ENCODE peak calls at places on chromosomes 1 and 21, in eight cellular contexts. One of them, this sample, is unnamed.

GRCh38 chr1:150109567-150109966 is 40.1 kb upstream of the PLEKHO1 start:
- DNase-seq in A549: no peak
- DNase-seq in upper lobe of right lung: no peak
- DNase-seq in colonic mucosa: no peak
- DNase-seq in AG04450: no peak
- DNase-seq in cardiac fibroblast: no peak
- DNase-seq in Peyer's patch: no peak
- DNase-seq in coronary artery: no peak
- DNase-seq in this sample: no peak

GRCh38 chr1:211625040-211625439 is 46.1 kb upstream of the SLC30A1 start:
- DNase-seq in A549: peak; percentile 63
- DNase-seq in upper lobe of right lung: peak; percentile 54
- DNase-seq in colonic mucosa: no peak
- DNase-seq in AG04450: no peak
- DNase-seq in cardiac fibroblast: peak; percentile 56
- DNase-seq in Peyer's patch: peak; percentile 37
- DNase-seq in coronary artery: no peak
- DNase-seq in this sample: no peak

GRCh38 chr1:202130275-202130646 is 7.5 kb downstream of the GPR37L1 start:
- DNase-seq in A549: no peak
- DNase-seq in upper lobe of right lung: no peak
- DNase-seq in colonic mucosa: no peak
- DNase-seq in AG04450: no peak
- DNase-seq in cardiac fibroblast: no peak
- DNase-seq in Peyer's patch: no peak
- DNase-seq in coronary artery: no peak
- DNase-seq in this sample: no peak

GRCh38 chr1:114750780-114751179 is 7.0 kb downstream of the CSDE1 start:
- DNase-seq in A549: no peak
- DNase-seq in upper lobe of right lung: no peak
- DNase-seq in colonic mucosa: no peak
- DNase-seq in AG04450: no peak
- DNase-seq in cardiac fibroblast: no peak
- DNase-seq in Peyer's patch: no peak
- DNase-seq in coronary artery: no peak
- DNase-seq in this sample: no peak

GRCh38 chr1:75615664-75616435 is 4.9 kb upstream of the SLC44A5 start:
- DNase-seq in A549: no peak
- DNase-seq in upper lobe of right lung: peak; percentile 67
- DNase-seq in colonic mucosa: peak; percentile 15
- DNase-seq in AG04450: no peak
- DNase-seq in cardiac fibroblast: peak; percentile 23
- DNase-seq in Peyer's patch: peak; percentile 16
- DNase-seq in coronary artery: peak; percentile 74
- DNase-seq in this sample: no peak

GRCh38 chr21:14452031-14452778 is 69.3 kb upstream of the HSPA13 start:
- DNase-seq in A549: no peak
- DNase-seq in upper lobe of right lung: no peak
- DNase-seq in colonic mucosa: no peak
- DNase-seq in AG04450: no peak
- DNase-seq in cardiac fibroblast: no peak
- DNase-seq in Peyer's patch: peak; percentile 32
- DNase-seq in coronary artery: no peak
- DNase-seq in this sample: no peak

GRCh38 chr1:173393655-173393993 is 83.5 kb upstream of the PRDX6 start:
- DNase-seq in A549: peak; percentile 12
- DNase-seq in upper lobe of right lung: no peak
- DNase-seq in colonic mucosa: no peak
- DNase-seq in AG04450: peak; percentile 37
- DNase-seq in cardiac fibroblast: peak; percentile 95
- DNase-seq in Peyer's patch: no peak
- DNase-seq in coronary artery: no peak
- DNase-seq in this sample: no peak

GRCh38 chr1:244273845-244274619 is 177.7 kb downstream of the ADSS2 start:
- DNase-seq in A549: peak; percentile 92
- DNase-seq in upper lobe of right lung: peak; percentile 46
- DNase-seq in colonic mucosa: peak; percentile 41
- DNase-seq in AG04450: peak; percentile 99
- DNase-seq in cardiac fibroblast: peak; percentile 99
- DNase-seq in Peyer's patch: peak; percentile 19
- DNase-seq in coronary artery: peak; percentile 81
- DNase-seq in this sample: no peak

GRCh38 chr1:45353685-45354084 is 13.4 kb upstream of the MUTYH start:
- DNase-seq in A549: no peak
- DNase-seq in upper lobe of right lung: no peak
- DNase-seq in colonic mucosa: no peak
- DNase-seq in AG04450: no peak
- DNase-seq in cardiac fibroblast: no peak
- DNase-seq in Peyer's patch: no peak
- DNase-seq in coronary artery: no peak
- DNase-seq in this sample: no peak

GRCh38 chr1:226100436-226101347 is 38.2 kb downstream of the H3-3A start:
- DNase-seq in A549: peak; percentile 47
- DNase-seq in upper lobe of right lung: peak; percentile 75
- DNase-seq in colonic mucosa: peak; percentile 56
- DNase-seq in AG04450: no peak
- DNase-seq in cardiac fibroblast: peak; percentile 75
- DNase-seq in Peyer's patch: peak; percentile 30
- DNase-seq in coronary artery: no peak
- DNase-seq in this sample: no peak
- TF ChIP-seq CTCF in A549: no peak
- TF ChIP-seq CTCF in upper lobe of right lung: no peak
- TF ChIP-seq CTCF in colonic mucosa: no peak
- TF ChIP-seq CTCF in AG04450: no peak
- TF ChIP-seq CTCF in cardiac fibroblast: no peak
- TF ChIP-seq CTCF in Peyer's patch: no peak
- TF ChIP-seq CTCF in coronary artery: no peak
- TF ChIP-seq CTCF in this sample: no peak

DNA sequence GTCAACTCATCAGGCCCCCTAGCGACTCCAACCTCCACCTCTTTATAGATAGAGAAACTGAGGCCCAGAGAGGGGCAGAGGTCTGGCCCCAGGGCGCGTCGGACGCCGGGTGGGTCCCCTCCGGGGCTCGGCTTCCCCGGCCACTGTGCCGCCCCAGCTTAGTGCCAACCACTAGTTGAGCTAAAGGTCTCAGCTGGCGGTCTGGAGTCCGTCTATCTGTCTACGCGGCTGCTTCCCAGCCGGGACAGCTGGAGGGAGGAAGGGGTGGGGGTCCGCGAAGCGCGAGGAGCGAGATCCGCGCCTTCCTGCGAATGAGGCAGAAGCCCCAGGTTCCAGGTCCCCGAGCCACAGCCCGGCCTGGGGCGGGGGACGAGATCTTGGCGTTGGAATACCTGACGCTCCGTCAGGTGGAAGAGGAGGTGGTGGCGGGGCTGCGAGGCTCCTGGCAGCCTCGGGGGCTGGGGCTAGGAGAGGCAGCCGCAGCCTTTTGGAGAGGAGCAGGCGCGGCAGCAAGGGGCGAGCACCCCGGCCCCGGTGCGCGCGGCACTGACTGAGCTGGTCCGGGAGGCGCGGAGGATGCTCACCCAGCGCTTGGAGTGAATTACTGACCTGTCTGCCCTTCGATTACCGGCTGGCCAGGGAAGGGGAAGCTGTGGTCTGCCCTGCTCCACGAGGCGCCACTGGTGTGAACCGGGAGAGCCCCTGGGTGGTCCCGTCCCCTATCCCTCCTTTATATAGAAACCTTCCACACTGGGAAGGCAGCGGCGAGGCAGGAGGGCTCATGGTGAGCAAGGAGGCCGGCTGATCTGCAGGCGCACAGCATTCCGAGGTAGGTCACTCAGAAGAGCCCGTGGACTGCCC is 948 bp downstream of the PODN start:
- DNase-seq in A549: no peak
- DNase-seq in upper lobe of right lung: peak; percentile 59
- DNase-seq in colonic mucosa: no peak
- DNase-seq in AG04450: no peak
- DNase-seq in cardiac fibroblast: no peak
- DNase-seq in Peyer's patch: no peak
- DNase-seq in coronary artery: no peak
- DNase-seq in this sample: no peak
- H3K4me3 ChIP-seq in A549: no peak overlapping the region
- H3K4me3 ChIP-seq in upper lobe of right lung: peak overlapping the region; percentile 57
- H3K4me3 ChIP-seq in colonic mucosa: peak overlapping the region; percentile 37
- H3K4me3 ChIP-seq in AG04450: peak overlapping the region; percentile 74
- H3K4me3 ChIP-seq in cardiac fibroblast: peak overlapping the region; percentile 78
- H3K4me3 ChIP-seq in Peyer's patch: peak overlapping the region; percentile 52
- H3K4me3 ChIP-seq in coronary artery: peak overlapping the region; percentile 91
- H3K4me3 ChIP-seq in this sample: no peak overlapping the region

GRCh38 chr1:33168556-33169289 is 13.1 kb downstream of the TRIM62 start:
- DNase-seq in A549: no peak
- DNase-seq in upper lobe of right lung: no peak
- DNase-seq in colonic mucosa: no peak
- DNase-seq in AG04450: no peak
- DNase-seq in cardiac fibroblast: no peak
- DNase-seq in Peyer's patch: no peak
- DNase-seq in coronary artery: no peak
- DNase-seq in this sample: no peak
- TF ChIP-seq CTCF in A549: no peak
- TF ChIP-seq CTCF in upper lobe of right lung: no peak
- TF ChIP-seq CTCF in colonic mucosa: no peak
- TF ChIP-seq CTCF in AG04450: peak; percentile 30
- TF ChIP-seq CTCF in cardiac fibroblast: no peak
- TF ChIP-seq CTCF in Peyer's patch: no peak
- TF ChIP-seq CTCF in coronary artery: no peak
- TF ChIP-seq CTCF in this sample: no peak

GRCh38 chr1:15150376-15150775 is 3.2 kb upstream of the TMEM51 start:
- DNase-seq in A549: no peak
- DNase-seq in upper lobe of right lung: no peak
- DNase-seq in colonic mucosa: no peak
- DNase-seq in AG04450: no peak
- DNase-seq in cardiac fibroblast: no peak
- DNase-seq in Peyer's patch: no peak
- DNase-seq in coronary artery: no peak
- DNase-seq in this sample: no peak

GRCh38 chr1:15151377-15151806 is 2.2 kb upstream of the TMEM51 start:
- DNase-seq in A549: no peak
- DNase-seq in upper lobe of right lung: no peak
- DNase-seq in colonic mucosa: no peak
- DNase-seq in AG04450: no peak
- DNase-seq in cardiac fibroblast: no peak
- DNase-seq in Peyer's patch: no peak
- DNase-seq in coronary artery: no peak
- DNase-seq in this sample: no peak

GRCh38 chr1:15152318-15153183 is 996 bp upstream of the TMEM51 start:
- DNase-seq in A549: peak; percentile 89
- DNase-seq in upper lobe of right lung: peak; percentile 92
- DNase-seq in colonic mucosa: peak; percentile 92
- DNase-seq in AG04450: peak; percentile 74
- DNase-seq in cardiac fibroblast: peak; percentile 93
- DNase-seq in Peyer's patch: peak; percentile 26
- DNase-seq in coronary artery: peak; percentile 92
- DNase-seq in this sample: peak; percentile 46

GRCh38 chr1:15153184-15153841 is at the start of gene TMEM51:
- DNase-seq in A549: peak; percentile 72
- DNase-seq in upper lobe of right lung: peak; percentile 90
- DNase-seq in colonic mucosa: peak; percentile 86
- DNase-seq in AG04450: no peak
- DNase-seq in cardiac fibroblast: peak; percentile 40
- DNase-seq in Peyer's patch: no peak
- DNase-seq in coronary artery: no peak
- DNase-seq in this sample: peak; percentile 3

GRCh38 chr1:15151871-15152270 is 1.7 kb upstream of the TMEM51 start:
- DNase-seq in A549: no peak
- DNase-seq in upper lobe of right lung: no peak
- DNase-seq in colonic mucosa: no peak
- DNase-seq in AG04450: no peak
- DNase-seq in cardiac fibroblast: no peak
- DNase-seq in Peyer's patch: no peak
- DNase-seq in coronary artery: no peak
- DNase-seq in this sample: no peak
- H3K4me3 ChIP-seq in A549: peak overlapping the region; percentile 88
- H3K4me3 ChIP-seq in upper lobe of right lung: peak overlapping the region; percentile 59
- H3K4me3 ChIP-seq in colonic mucosa: peak overlapping the region; percentile 87
- H3K4me3 ChIP-seq in AG04450: peak overlapping the region; percentile 41
- H3K4me3 ChIP-seq in cardiac fibroblast: no peak overlapping the region
- H3K4me3 ChIP-seq in Peyer's patch: peak overlapping the region; percentile 91
- H3K4me3 ChIP-seq in coronary artery: peak overlapping the region; percentile 90
- H3K4me3 ChIP-seq in this sample: peak overlapping the region; percentile 53